ENCODE peak calls at places on chromosome 18, in five cellular contexts. J is fibroblast of lung, A is tibial artery, M is IMR-90, H is mammary epithelial cell. I is an unnamed sample.

GRCh38 chr18:3117493-3118192 is 102.1 kb downstream of the MYOM1 start:
- DNase-seq in J (no peak), A (no peak), M (no peak), H (peak; percentile 15), I (no peak)

GRCh38 chr18:22377769-22378168 is 39.9 kb downstream of the CTAGE1 start:
- DNase-seq in J (no peak), A (no peak), M (no peak), H (no peak), I (no peak)

GRCh38 chr18:35466815-35467623 is 30.7 kb downstream of the INO80C start:
- DNase-seq in J (no peak), A (no peak), M (no peak), H (no peak), I (no peak)

GRCh38 chr18:70411886-70412443 is 123.1 kb downstream of the SOCS6 start:
- DNase-seq in J (peak; percentile 58), A (no peak), M (peak; percentile 47), H (no peak), I (no peak)

GRCh38 chr18:54359233-54359632 is 1.5 kb downstream of the C18orf54 start:
- DNase-seq in J (peak; percentile 50), A (no peak), M (peak; percentile 11), H (no peak), I (no peak)

GRCh38 chr18:28050561-28050960 is 126.4 kb downstream of the CDH2 start:
- DNase-seq in J (no peak), A (no peak), M (no peak), H (no peak), I (no peak)

GRCh38 chr18:37499008-37499407 is 66.6 kb downstream of the CELF4 start:
- DNase-seq in J (no peak), A (no peak), M (no peak), H (no peak), I (no peak)

GRCh38 chr18:46459789-46460455 is 197.1 kb downstream of the LOXHD1 start:
- DNase-seq in J (no peak), A (no peak), M (no peak), H (no peak), I (no peak)

GRCh38 chr18:48913201-48913600 is 37.6 kb downstream of the SMAD7 start:
- DNase-seq in J (no peak), A (peak; percentile 52), M (no peak), H (no peak), I (no peak)

GRCh38 chr18:9803698-9804516 is 81.9 kb upstream of the TXNDC2 start:
- DNase-seq in J (no peak), A (no peak), M (no peak), H (no peak), I (no peak)

GRCh38 chr18:1663879-1664705 is 759.4 kb downstream of the ADCYAP1 start:
- DNase-seq in J (no peak), A (peak; percentile 64), M (no peak), H (peak; percentile 20), I (peak; percentile 9)

GRCh38 chr18:31577195-31577594 is 14.5 kb upstream of the TTR start:
- DNase-seq in J (no peak), A (no peak), M (no peak), H (no peak), I (no peak)

GRCh38 chr18:10279476-10279875 is 175.0 kb upstream of the APCDD1 start:
- DNase-seq in J (no peak), A (no peak), M (no peak), H (no peak), I (no peak)

GRCh38 chr18:11857177-11857887 is 6.1 kb downstream of the CHMP1B start:
- DNase-seq in J (peak; percentile 99), A (peak; percentile 94), M (peak; percentile 100), H (peak; percentile 100), I (peak; percentile 100)
- H3K4me3 ChIP-seq in J (peak overlapping the region; percentile 42), A (no peak overlapping the region), M (peak overlapping the region; percentile 27), H (peak overlapping the region; percentile 16), I (no peak overlapping the region)

DNA sequence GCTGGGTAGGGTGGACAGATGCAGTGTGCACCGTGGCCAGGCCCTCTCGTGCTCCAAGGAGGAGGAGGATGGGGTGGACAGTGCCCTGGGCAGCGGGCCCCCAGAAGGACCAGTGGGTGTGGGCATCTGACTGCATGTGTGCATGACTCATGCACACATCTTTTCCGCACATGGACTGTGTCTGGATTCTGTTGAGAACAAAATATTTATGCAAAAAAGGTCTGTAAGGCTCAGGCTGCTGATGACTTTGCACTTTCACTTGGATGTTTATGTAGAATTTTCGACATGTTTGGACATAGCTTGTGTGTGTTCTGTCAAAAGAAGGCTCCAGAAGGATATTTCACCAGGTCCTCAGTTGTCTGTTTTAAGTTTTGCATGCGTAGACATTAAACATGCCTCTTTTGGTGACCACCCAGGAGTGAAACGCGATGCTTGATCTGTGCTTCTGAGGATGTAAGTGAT is 45.6 kb downstream of the MTCL1 start:
- DNase-seq in J (peak; percentile 96), A (no peak), M (peak; percentile 96), H (no peak), I (peak; percentile 70)
- H3K4me3 ChIP-seq in J (peak overlapping the region; percentile 16), A (no peak overlapping the region), M (no peak overlapping the region), H (no peak overlapping the region), I (no peak overlapping the region)

GRCh38 chr18:77067315-77068061 is 65.1 kb downstream of the MBP start:
- DNase-seq in J (peak; percentile 95), A (peak; percentile 86), M (peak; percentile 96), H (peak; percentile 89), I (peak; percentile 97)
- H3K4me3 ChIP-seq in J (no peak overlapping the region), A (no peak overlapping the region), M (no peak overlapping the region), H (no peak overlapping the region), I (peak overlapping the region; percentile 24)

GRCh38 chr18:55585586-55586521 is 2.1 kb downstream of the TCF4 start:
- DNase-seq in J (peak; percentile 58), A (no peak), M (peak; percentile 35), H (no peak), I (no peak)

GRCh38 chr18:55587341-55588000 is 521 bp downstream of the TCF4 start:
- DNase-seq in J (peak; percentile 71), A (peak; percentile 71), M (peak; percentile 51), H (peak; percentile 12), I (peak; percentile 14)

GRCh38 chr18:55585050-55585449 is 2.9 kb downstream of the TCF4 start:
- DNase-seq in J (peak; percentile 54), A (no peak), M (no peak), H (no peak), I (no peak)

GRCh38 chr18:55588001-55588875 is at the start of gene TCF4:
- DNase-seq in J (peak; percentile 71), A (peak; percentile 74), M (peak; percentile 52), H (peak; percentile 35), I (peak; percentile 34)

GRCh38 chr18:55586841-55587240 is 1.2 kb downstream of the TCF4 start:
- DNase-seq in J (peak; percentile 67), A (no peak), M (peak; percentile 53), H (no peak), I (peak; percentile 16)
- H3K4me3 ChIP-seq in J (peak overlapping the region; percentile 62), A (peak overlapping the region; percentile 70), M (peak overlapping the region; percentile 78), H (no peak overlapping the region), I (peak overlapping the region; percentile 59)

DNA sequence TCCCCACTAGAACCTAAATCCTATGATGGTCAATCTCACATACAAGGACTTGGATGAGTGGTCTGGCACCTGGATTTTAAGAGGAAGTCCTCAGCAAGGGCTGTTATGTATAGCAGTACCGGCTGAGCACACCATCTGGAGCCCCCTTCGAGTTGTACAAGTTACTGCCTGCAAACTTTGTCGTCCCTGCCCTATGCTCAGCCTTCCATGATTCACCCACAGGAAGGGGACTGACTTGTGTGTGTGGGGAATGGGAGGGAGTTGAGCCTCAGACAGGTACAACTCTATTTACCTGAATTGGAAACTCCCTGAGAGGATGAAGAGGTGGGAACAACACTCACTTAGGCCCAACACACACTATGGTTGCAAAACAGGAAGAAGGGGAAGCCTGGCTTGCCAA is 186.6 kb downstream of the MYO5B start:
- DNase-seq in J (no peak), A (no peak), M (no peak), H (peak; percentile 37), I (no peak)
- H3K4me3 ChIP-seq in J (no peak overlapping the region), A (no peak overlapping the region), M (no peak overlapping the region), H (no peak overlapping the region), I (no peak overlapping the region)

DNA sequence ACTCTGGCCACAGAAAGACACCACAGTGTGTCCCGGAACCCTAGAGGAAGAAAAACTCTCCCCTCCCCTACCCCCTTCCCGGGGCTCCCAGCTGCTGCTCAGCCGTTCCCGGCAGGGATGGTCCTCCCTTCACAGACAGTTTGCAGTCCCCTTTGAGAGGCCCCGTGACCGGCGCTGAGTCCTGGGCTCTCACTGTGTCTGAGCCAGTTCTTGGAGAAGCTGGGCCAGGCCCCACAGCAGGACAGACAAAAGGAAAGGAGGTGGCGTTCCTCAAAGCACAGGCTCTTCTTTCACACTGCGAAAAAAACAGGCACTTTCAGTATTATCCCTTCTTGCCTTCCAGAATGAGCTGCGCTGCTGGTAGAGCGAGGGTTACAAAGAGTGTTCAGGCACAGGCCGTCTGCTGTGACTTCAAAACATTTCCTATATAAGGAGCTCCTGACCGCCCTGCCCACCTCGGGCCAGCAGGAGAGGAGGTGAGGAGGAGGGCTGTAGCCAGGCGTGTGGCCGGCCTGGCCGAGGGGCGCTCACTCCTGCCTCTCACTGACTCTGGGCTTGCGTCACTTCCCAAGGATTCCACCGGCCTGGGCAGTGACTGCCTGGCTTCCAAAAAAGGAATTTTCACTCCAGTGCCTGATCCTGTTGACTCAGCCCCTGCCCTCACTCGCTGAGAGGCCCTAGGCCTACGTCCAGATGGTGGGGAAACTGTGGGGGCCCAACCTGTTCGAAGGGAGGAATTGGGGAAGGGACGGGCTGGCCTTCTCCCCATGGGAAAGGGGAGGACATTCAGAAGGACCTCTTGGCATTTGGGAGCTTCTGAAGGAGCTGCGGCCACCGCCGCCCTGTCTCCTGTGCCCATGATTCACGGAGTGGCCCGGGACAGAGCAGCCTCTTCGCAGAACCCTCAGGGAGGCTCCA is 24.9 kb downstream of the CIDEA start:
- DNase-seq in J (peak; percentile 97), A (peak; percentile 97), M (peak; percentile 98), H (peak; percentile 87), I (peak; percentile 95)
- H3K4me3 ChIP-seq in J (peak overlapping the region; percentile 36), A (peak overlapping the region; percentile 52), M (peak overlapping the region; percentile 45), H (peak overlapping the region; percentile 7), I (peak overlapping the region; percentile 49)

I was measured in brain microvascular endothelial cell.